ENCODE peak calls at places on chromosome 11, in ten cellular contexts. W is adrenal gland, D is heart right ventricle, L is mammary epithelial cell, K is HCT116, N is hepatocyte, S is heart left ventricle, P is cardiac muscle cell, J is stomach, X is left lung. E is an unnamed sample.

GRCh38 chr11:60854847-60855725 is 664 bp downstream of the PTGDR2 start:
- DNase-seq in J (no peak), L (no peak), X (no peak), P (no peak), S (no peak), W (no peak), K (no peak), D (no peak), N (no peak), E (no peak)

GRCh38 chr11:23078289-23078971 is 218.2 kb upstream of the CCDC179 start:
- DNase-seq in L (peak; percentile 4), K (no peak), N (no peak), P (no peak), S (no peak), X (no peak), D (no peak), J (no peak), W (no peak), E (no peak)

GRCh38 chr11:107017104-107017432 is 1.2 kb downstream of the GUCY1A2 start:
- DNase-seq in X (no peak), K (no peak), P (no peak), S (peak; percentile 24), J (no peak), D (no peak), W (no peak), N (no peak), L (no peak), E (no peak)

GRCh38 chr11:67268036-67268683 is 1.9 kb downstream of the GRK2 start:
- DNase-seq in P (no peak), S (peak; percentile 32), N (no peak), D (peak; percentile 28), X (peak; percentile 42), J (no peak), K (no peak), L (no peak), W (no peak), E (no peak)

GRCh38 chr11:38274031-38274430 is 1676.0 kb upstream of the RAG2 start:
- DNase-seq in N (no peak), L (peak; percentile 18), J (no peak), S (no peak), K (no peak), W (no peak), D (no peak), X (no peak), P (no peak), E (no peak)

GRCh38 chr11:13120691-13121090 is 111.6 kb downstream of the RASSF10 start:
- DNase-seq in S (no peak), K (no peak), X (no peak), J (no peak), D (no peak), N (no peak), W (no peak), L (peak; percentile 90), P (no peak), E (no peak)

GRCh38 chr11:82980292-82980691 is 78.8 kb downstream of the DDIAS start:
- DNase-seq in S (no peak), N (no peak), W (no peak), D (no peak), X (no peak), K (peak; percentile 13), L (peak; percentile 80), P (no peak), J (no peak), E (no peak)

GRCh38 chr11:124717421-124717785 is 22.3 kb upstream of the NRGN start:
- DNase-seq in J (no peak), D (no peak), S (no peak), W (no peak), N (no peak), K (no peak), L (peak; percentile 78), X (no peak), P (no peak), E (no peak)

GRCh38 chr11:119426142-119426541 is 3.2 kb upstream of the THY1 start:
- DNase-seq in X (no peak), K (no peak), J (no peak), W (no peak), S (no peak), N (no peak), P (no peak), D (no peak), L (no peak), E (no peak)

GRCh38 chr11:24635588-24636290 is 138.9 kb downstream of the LUZP2 start:
- DNase-seq in J (no peak), K (no peak), P (peak; percentile 26), N (peak; percentile 7), L (peak; percentile 61), X (no peak), W (no peak), S (no peak), D (no peak), E (no peak)

GRCh38 chr11:27816200-27816599 is 115.9 kb upstream of the BDNF start:
- DNase-seq in P (no peak), J (no peak), K (no peak), N (no peak), L (no peak), S (no peak), W (no peak), X (no peak), D (no peak), E (no peak)

GRCh38 chr11:112593440-112593839 is 332.8 kb upstream of the PLET1 start:
- DNase-seq in W (no peak), P (no peak), K (no peak), X (no peak), L (no peak), S (no peak), N (no peak), J (no peak), D (no peak), E (no peak)

GRCh38 chr11:117456027-117456720 is 128.5 kb downstream of the CEP164 start:
- DNase-seq in S (no peak), D (no peak), X (no peak), J (no peak), P (no peak), N (no peak), K (no peak), W (no peak), L (no peak), E (no peak)

GRCh38 chr11:38481391-38481790 is 1883.4 kb upstream of the RAG2 start:
- DNase-seq in N (no peak), L (no peak), J (no peak), S (no peak), D (peak; percentile 7), W (no peak), X (no peak), P (no peak), K (no peak), E (no peak)

GRCh38 chr11:23865341-23865975 is 631.4 kb upstream of the LUZP2 start:
- DNase-seq in W (no peak), N (no peak), K (no peak), X (no peak), S (no peak), J (no peak), L (peak; percentile 9), D (no peak), P (no peak), E (no peak)

GRCh38 chr11:130523609-130524008 is 75.2 kb downstream of the ADAMTS15 start:
- DNase-seq in N (no peak), S (no peak), D (peak; percentile 33), L (no peak), J (no peak), W (no peak), P (no peak), X (no peak), K (no peak), E (no peak)

GRCh38 chr11:93340223-93340622 is 9.7 kb downstream of the DEUP1 start:
- DNase-seq in P (peak; percentile 1), X (no peak), S (no peak), D (no peak), N (peak; percentile 5), K (no peak), W (no peak), L (no peak), J (no peak), E (no peak)

GRCh38 chr11:81644239-81644840 is 1089.3 kb downstream of the FAM181B start:
- DNase-seq in J (no peak), D (no peak), S (no peak), L (peak; percentile 51), X (no peak), W (peak; percentile 34), P (peak; percentile 75), N (peak; percentile 76), K (peak; percentile 4), E (peak; percentile 61)

GRCh38 chr11:112363527-112363926 is 102.9 kb upstream of the PLET1 start:
- DNase-seq in J (no peak), P (no peak), L (no peak), K (no peak), W (peak; percentile 68), D (no peak), X (no peak), S (no peak), N (no peak), E (no peak)

GRCh38 chr11:47187723-47188122 is 1.5 kb upstream of the PACSIN3 start:
- DNase-seq in X (no peak), S (no peak), W (no peak), K (no peak), J (no peak), P (peak; percentile 48), N (peak; percentile 51), D (no peak), L (no peak), E (peak; percentile 52)
- H3K4me3 ChIP-seq in X (no peak overlapping the region), S (no peak overlapping the region), W (no peak overlapping the region), K (peak overlapping the region; percentile 51), J (peak overlapping the region; percentile 79), P (peak overlapping the region; percentile 80), N (peak overlapping the region; percentile 28), D (peak overlapping the region; percentile 73), L (no peak overlapping the region), E (peak overlapping the region; percentile 74)

GRCh38 chr11:2650343-2650867 is 49.4 kb downstream of the KCNQ1OT1 start:
- DNase-seq in S (no peak), L (no peak), K (no peak), P (no peak), D (no peak), N (no peak), X (no peak), J (no peak), W (no peak), E (no peak)
- H3K9me3 ChIP-seq in S (peaks cover 2% of the 10 kb centered on the region), L (peaks cover 31% of the 10 kb centered on the region), K (peaks cover 5% of the 10 kb centered on the region), P (no peaks in the 10 kb centered on the region), D (no peaks in the 10 kb centered on the region), N (peaks cover 59% of the 10 kb centered on the region), X (no peaks in the 10 kb centered on the region), J (peaks cover 14% of the 10 kb centered on the region), W (no peaks in the 10 kb centered on the region), E (peaks cover 89% of the 10 kb centered on the region)

GRCh38 chr11:14378171-14378570 is 19.2 kb upstream of the RRAS2 start:
- DNase-seq in W (no peak), L (peak; percentile 53), D (no peak), J (no peak), X (no peak), P (no peak), N (no peak), K (no peak), S (no peak), E (no peak)
- TF ChIP-seq CTCF in W (no peak), L (no peak), D (no peak), J (no peak), X (no peak), P (no peak), N (no peak), K (no peak), S (no peak), E (no peak)

GRCh38 chr11:70826950-70827349 is 425.4 kb downstream of the SHANK2 start:
- DNase-seq in S (no peak), K (no peak), N (no peak), X (no peak), J (no peak), P (no peak), W (peak; percentile 29), L (no peak), D (no peak), E (no peak)
- H3K4me3 ChIP-seq in S (no peak overlapping the region), K (no peak overlapping the region), N (no peak overlapping the region), X (no peak overlapping the region), J (no peak overlapping the region), P (no peak overlapping the region), W (no peak overlapping the region), L (no peak overlapping the region), D (peak overlapping the region; percentile 29), E (no peak overlapping the region)

GRCh38 chr11:59225017-59225416 is 12.3 kb upstream of the MPEG1 start:
- DNase-seq in W (no peak), K (no peak), D (no peak), J (no peak), L (no peak), P (no peak), S (no peak), N (no peak), X (no peak), E (no peak)
- H3K9me3 ChIP-seq in W (no peaks in the 10 kb centered on the region), K (no peaks in the 10 kb centered on the region), D (no peaks in the 10 kb centered on the region), J (no peaks in the 10 kb centered on the region), L (no peaks in the 10 kb centered on the region), P (no peaks in the 10 kb centered on the region), S (no peaks in the 10 kb centered on the region), N (no peaks in the 10 kb centered on the region), X (no peaks in the 10 kb centered on the region), E (no peaks in the 10 kb centered on the region)

E was measured in Caco-2.